ENCODE peak calls at places on chromosomes 11 and 22, in five cellular contexts. Q, N, T, P and J are unnamed samples.
A peak's percentile ranks its signal among the peaks of the same experiment; 100 is the strongest.

GRCh38 chr22:45771711-45772110 is 100.1 kb downstream of the ATXN10 start:
- DNase-seq in T (no peak), Q (no peak), P (no peak), N (no peak), J (no peak)

GRCh38 chr11:65879622-65880021 is at the start of gene CTSW:
- DNase-seq in Q (no peak), P (no peak), N (no peak), T (no peak), J (no peak)

GRCh38 chr11:96257972-96258951 is 84.7 kb downstream of the MAML2 start:
- DNase-seq in Q (no peak), T (no peak), N (peak; percentile 65), P (no peak), J (no peak)

GRCh38 chr22:46609724-46610161 is 10.4 kb upstream of the GRAMD4 start:
- DNase-seq in N (no peak), T (no peak), P (no peak), Q (no peak), J (no peak)

GRCh38 chr11:68275721-68276488 is 4.1 kb upstream of the C11orf24 start:
- DNase-seq in T (no peak), P (no peak), N (no peak), Q (no peak), J (no peak)

GRCh38 chr11:105357764-105358163 is 218.2 kb upstream of the CARD18 start:
- DNase-seq in P (no peak), T (no peak), N (peak; percentile 87), Q (no peak), J (no peak)

GRCh38 chr22:43465291-43466015 is 53.6 kb downstream of the MPPED1 start:
- DNase-seq in Q (no peak), N (no peak), T (no peak), P (no peak), J (no peak)

GRCh38 chr11:121670792-121671275 is 218.1 kb upstream of the SORL1-AS1 start:
- DNase-seq in Q (no peak), P (no peak), N (peak; percentile 40), T (no peak), J (no peak)

GRCh38 chr11:2445107-2445947 is 519 bp downstream of the KCNQ1 start:
- DNase-seq in P (no peak), T (no peak), Q (no peak), N (no peak), J (no peak)

GRCh38 chr11:119433369-119433749 is 10.4 kb upstream of the THY1 start:
- DNase-seq in Q (peak; percentile 44), N (peak; percentile 33), T (no peak), P (no peak), J (no peak)

GRCh38 chr22:46180370-46181137 is 30.2 kb downstream of the PPARA start:
- DNase-seq in Q (no peak), N (peak; percentile 25), P (no peak), T (no peak), J (no peak)

GRCh38 chr11:105696000-105696399 is 86.1 kb downstream of the GRIA4 start:
- DNase-seq in P (no peak), T (no peak), N (no peak), Q (peak; percentile 47), J (no peak)

GRCh38 chr11:96049426-96049825 is 125.5 kb upstream of the MTMR2 start:
- DNase-seq in Q (no peak), P (no peak), N (peak; percentile 73), T (no peak), J (no peak)

GRCh38 chr22:35434061-35434750 is 34.3 kb downstream of the MCM5 start:
- DNase-seq in P (no peak), Q (peak; percentile 70), T (no peak), N (no peak), J (no peak)

GRCh38 chr11:82494988-82495432 is 238.7 kb downstream of the FAM181B start:
- DNase-seq in Q (peak; percentile 70), T (no peak), N (no peak), P (no peak), J (no peak)

GRCh38 chr11:36011574-36011973 is 67.7 kb downstream of the LDLRAD3 start:
- DNase-seq in T (no peak), N (no peak), P (no peak), Q (no peak), J (no peak)

GRCh38 chr11:36014499-36014898 is 70.6 kb downstream of the LDLRAD3 start:
- DNase-seq in Q (no peak), P (no peak), T (no peak), N (no peak), J (no peak)

GRCh38 chr11:36013950-36014349 is 70.1 kb downstream of the LDLRAD3 start:
- DNase-seq in Q (no peak), P (no peak), N (no peak), T (no peak), J (no peak)

GRCh38 chr11:36012979-36013378 is 69.1 kb downstream of the LDLRAD3 start:
- DNase-seq in Q (no peak), N (peak; percentile 83), T (no peak), P (no peak), J (no peak)

DNA sequence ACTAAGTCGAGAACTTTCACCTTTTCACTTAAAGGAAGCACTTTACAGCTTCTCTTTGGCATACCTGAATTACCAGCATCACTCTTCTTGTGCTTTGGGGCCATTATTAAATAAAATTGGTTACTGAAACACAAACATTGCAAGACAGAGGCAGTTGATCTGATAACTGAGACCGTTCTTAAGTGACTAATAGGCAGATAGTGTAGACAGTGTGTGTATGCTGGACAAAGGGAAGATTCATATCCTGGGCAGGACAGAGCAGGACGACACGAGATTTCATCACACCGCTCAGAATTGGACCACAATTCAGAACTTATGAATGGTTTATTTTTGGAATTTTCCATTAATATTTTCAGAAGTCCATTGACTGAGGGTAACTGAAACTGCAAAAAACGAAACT is 68.5 kb downstream of the LDLRAD3 start:
- DNase-seq in Q (no peak), T (no peak), P (no peak), N (peak; percentile 65), J (no peak)
- H3K4me3 ChIP-seq in Q (no peak overlapping the region), T (no peak overlapping the region), P (no peak overlapping the region), N (no peak overlapping the region), J (no peak overlapping the region)

GRCh38 chr11:528815-529728 is 6.3 kb downstream of the HRAS start:
- DNase-seq in P (no peak), N (no peak), T (no peak), Q (no peak), J (no peak)
- H3K4me3 ChIP-seq in P (no peak overlapping the region), N (no peak overlapping the region), T (no peak overlapping the region), Q (no peak overlapping the region), J (no peak overlapping the region)

DNA sequence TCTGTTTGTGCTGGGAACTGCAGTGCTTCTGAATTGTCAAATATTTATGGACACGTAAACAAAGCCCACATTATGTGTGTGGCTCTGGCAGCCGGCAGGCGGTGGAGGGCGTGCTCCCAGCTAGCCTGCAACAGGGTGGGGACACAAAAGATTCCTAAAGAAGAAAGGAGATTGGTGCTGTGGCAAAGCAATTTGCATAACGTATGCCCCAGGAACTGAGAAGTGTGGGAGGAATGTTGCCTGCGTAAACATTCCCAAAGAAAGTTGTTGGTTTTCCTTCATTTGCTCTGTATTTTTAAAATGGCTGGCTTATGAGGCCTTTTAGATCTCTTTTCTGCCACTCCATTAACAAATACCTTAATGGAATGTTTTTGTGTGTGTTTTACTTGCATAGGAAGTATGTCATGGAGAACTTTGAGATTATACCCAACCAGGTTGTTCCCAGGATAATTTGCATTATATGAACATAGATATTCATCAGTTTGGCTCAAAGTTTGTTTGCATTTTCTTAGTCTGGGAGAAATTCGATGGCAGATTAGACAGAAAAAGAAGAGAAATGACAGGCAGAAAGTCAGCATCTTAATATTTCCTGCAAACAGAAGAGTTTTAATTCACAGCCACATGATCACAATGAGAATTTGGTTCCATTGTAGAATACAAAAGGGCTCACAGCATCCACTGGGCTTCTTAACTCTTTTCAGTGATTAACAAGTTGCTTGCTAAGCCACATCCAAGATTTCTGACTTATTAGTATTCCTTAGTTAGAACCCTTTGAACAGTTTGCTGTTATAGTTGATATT is 41.8 kb upstream of the DLAT start:
- DNase-seq in N (peak; percentile 16), T (no peak), P (no peak), Q (no peak), J (no peak)
- H3K4me3 ChIP-seq in N (peak overlapping the region; percentile 5), T (no peak overlapping the region), P (no peak overlapping the region), Q (no peak overlapping the region), J (no peak overlapping the region)

DNA sequence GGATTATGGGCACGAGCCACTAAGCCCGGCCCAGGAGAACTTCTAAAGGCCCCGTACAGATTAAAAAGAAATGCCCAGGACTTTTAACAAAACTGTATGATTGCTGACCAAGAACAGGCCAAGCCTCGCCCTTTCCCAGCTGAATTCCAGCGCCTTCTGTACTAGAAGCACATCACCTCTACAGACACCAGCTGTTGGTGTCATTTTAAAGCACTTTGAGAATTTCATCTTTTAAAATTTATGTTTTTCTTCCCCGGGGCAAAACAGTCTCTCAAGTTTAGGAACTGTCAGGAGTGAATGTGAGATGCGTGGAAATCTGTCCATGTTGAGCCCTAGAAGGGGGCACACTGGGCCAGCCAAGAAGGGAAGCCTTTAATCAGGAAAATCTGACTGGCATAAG is 362.4 kb downstream of the LARGE1 start:
- DNase-seq in Q (peak; percentile 10), P (no peak), N (no peak), T (no peak), J (no peak)
- H3K4me3 ChIP-seq in Q (no peak overlapping the region), P (no peak overlapping the region), N (no peak overlapping the region), T (no peak overlapping the region), J (no peak overlapping the region)